ENCODE peak calls at places on chromosomes 11 and 22, in seven cellular contexts. G is T47D; I is memory B cell; E is skeletal muscle cell; Y is stimulated activated CD4-positive, alpha-beta T cell treated with anti-CD3 and anti-CD28 coated beads, Interleukin-12 subunit alpha, Interleukin-12 subunit beta, amount 100 ng/mL, for 48 hours; K is activated CD8-positive, alpha-beta memory T cell treated with anti-CD3 and anti-CD28 coated beads for 1 hour; P is left lobe of liver. O is an unnamed sample.

GRCh38 chr11:12110714-12111481 is 508 bp downstream of the MICAL2 start:
- DNase-seq in I (no peak), Y (no peak), P (peak), G (no peak), E (no peak), K (no peak), O (no peak)

GRCh38 chr11:59999732-60000131 is 17.2 kb upstream of the OOSP4B start:
- DNase-seq in I (no peak), K (no peak), Y (no peak), G (no peak), E (no peak), P (no peak), O (no peak)

GRCh38 chr22:42433754-42434153 is 1.6 kb upstream of the NFAM1 start:
- DNase-seq in I (no peak), P (no peak), Y (no peak), E (no peak), G (peak), K (no peak), O (no peak)

GRCh38 chr11:84564180-84564866 is 1062.8 kb downstream of the DLG2 start:
- DNase-seq in E (no peak), G (peak), P (peak), I (peak), K (no peak), Y (peak), O (peak)

GRCh38 chr11:129278586-129279319 is 86.6 kb upstream of the ARHGAP32 start:
- DNase-seq in Y (no peak), E (no peak), K (no peak), P (no peak), G (no peak), I (no peak), O (no peak)

GRCh38 chr11:92965196-92965595 is 4.3 kb upstream of the MTNR1B start:
- DNase-seq in E (no peak), P (no peak), I (no peak), K (no peak), G (no peak), Y (no peak), O (no peak)

GRCh38 chr22:35726933-35727332 is 9.3 kb downstream of the APOL5 start:
- DNase-seq in K (no peak), I (no peak), E (no peak), Y (no peak), P (no peak), G (no peak), O (no peak)

GRCh38 chr11:64298966-64299846 is 952 bp upstream of the CATSPERZ start:
- DNase-seq in E (no peak), P (peak), Y (no peak), I (no peak), G (no peak), K (no peak), O (no peak)

GRCh38 chr22:23772315-23773246 is at the start of gene MMP11:
- DNase-seq in Y (no peak), G (peak), P (peak), I (peak), E (no peak), K (peak), O (no peak)

GRCh38 chr22:20247010-20247505 is 21.1 kb downstream of the RTN4R start:
- DNase-seq in E (peak), I (no peak), K (no peak), Y (no peak), G (no peak), P (peak), O (no peak)

GRCh38 chr22:38843201-38843715 is 570 bp downstream of the NPTXR start:
- DNase-seq in Y (peak), I (peak), P (no peak), K (peak), G (peak), E (peak), O (peak)

GRCh38 chr11:9462172-9462799 is 1.5 kb downstream of the ZNF143 start:
- DNase-seq in G (no peak), I (no peak), K (no peak), E (no peak), P (no peak), Y (no peak), O (no peak)

GRCh38 chr11:130786987-130787688 is 129.1 kb downstream of the SNX19 start:
- DNase-seq in K (no peak), I (no peak), P (no peak), G (peak), E (no peak), Y (no peak), O (no peak)

GRCh38 chr11:61917357-61918109 is at the start of gene RAB3IL1:
- DNase-seq in I (no peak), P (peak), G (peak), E (no peak), Y (no peak), K (no peak), O (no peak)

GRCh38 chr22:27212617-27213177 is 555.3 kb downstream of the MIAT start:
- DNase-seq in P (no peak), E (peak), Y (no peak), K (no peak), G (peak), I (no peak), O (no peak)

GRCh38 chr11:46149342-46149741 is 28.1 kb upstream of the PHF21A start:
- DNase-seq in E (no peak), K (no peak), Y (no peak), P (no peak), I (no peak), G (no peak), O (no peak)

GRCh38 chr11:94814238-94814976 is 46.3 kb downstream of the AMOTL1 start:
- DNase-seq in Y (no peak), I (no peak), G (no peak), E (no peak), K (no peak), P (no peak), O (no peak)

GRCh38 chr11:123260511-123261211 is 65.6 kb upstream of the CLMP start:
- DNase-seq in I (no peak), G (no peak), E (no peak), P (no peak), K (no peak), Y (no peak), O (no peak)

GRCh38 chr22:22573047-22573889 is 14.2 kb upstream of the PRAME start:
- DNase-seq in P (no peak), Y (no peak), E (no peak), K (no peak), G (no peak), I (no peak), O (no peak)

GRCh38 chr11:12061851-12062560 is 48.4 kb upstream of the MICAL2 start:
- DNase-seq in I (no peak), E (no peak), Y (no peak), G (no peak), P (peak), K (no peak), O (peak)